ENCODE peak calls at places on chromosomes 6 and 20, in four cellular contexts. O, A, L and W are unnamed samples.

GRCh38 chr6:120682145-120682544 is 652.1 kb downstream of the TBC1D32 start:
- DNase-seq in A (no peak), O (no peak), L (no peak), W (no peak)

GRCh38 chr6:127300411-127300810 is 33.7 kb downstream of the RNF146 start:
- DNase-seq in A (no peak), O (peak; percentile 69), L (no peak), W (peak; percentile 6)

GRCh38 chr20:59159091-59159821 is 4.4 kb upstream of the ZNF831 start:
- DNase-seq in O (no peak), L (no peak), A (peak; percentile 38), W (no peak)

GRCh38 chr6:75842732-75843131 is 93.7 kb downstream of the MYO6 start:
- DNase-seq in L (no peak), A (no peak), O (no peak), W (no peak)

GRCh38 chr6:145148392-145149175 is 586.7 kb downstream of the EPM2A start:
- DNase-seq in L (no peak), A (peak; percentile 76), O (peak; percentile 88), W (peak; percentile 46)

GRCh38 chr20:54251093-54251492 is 43.2 kb downstream of the PFDN4 start:
- DNase-seq in O (no peak), L (no peak), A (no peak), W (no peak)

GRCh38 chr20:24960302-24960801 is 11.3 kb downstream of the CST7 start:
- DNase-seq in L (peak; percentile 27), A (no peak), O (no peak), W (no peak)

GRCh38 chr6:129679250-129679649 is 30.7 kb downstream of the ARHGAP18 start:
- DNase-seq in O (no peak), A (no peak), L (no peak), W (no peak)

GRCh38 chr6:35764238-35764896 is 12.0 kb upstream of the CLPSL2 start:
- DNase-seq in L (no peak), A (no peak), O (peak; percentile 18), W (no peak)

GRCh38 chr20:22402990-22403859 is 181.1 kb downstream of the FOXA2 start:
- DNase-seq in A (no peak), L (no peak), O (peak; percentile 25), W (peak; percentile 70)

GRCh38 chr20:6164421-6165341 is 41.9 kb upstream of the FERMT1 start:
- DNase-seq in L (no peak), O (peak; percentile 43), A (no peak), W (no peak)

GRCh38 chr20:63969851-63970713 is at the start of gene ZNF512B:
- DNase-seq in L (peak; percentile 81), A (no peak), O (peak; percentile 61), W (peak; percentile 59)

GRCh38 chr6:138555294-138555988 is 56.1 kb upstream of the NHSL1 start:
- DNase-seq in A (no peak), O (peak; percentile 68), L (no peak), W (no peak)